ENCODE peak calls at places on chromosomes 11 and 22, in six cellular contexts. Y is CD4-positive, alpha-beta T cell; L is left lung; O is tibial artery; W is naive thymus-derived CD4-positive, alpha-beta T cell; T is mammary epithelial cell. V is an unnamed sample.

GRCh38 chr22:39717099-39717498 is 146.5 kb downstream of the CACNA1I start:
- DNase-seq in Y (no peak), L (no peak), O (peak; percentile 38), W (no peak), T (no peak), V (no peak)

GRCh38 chr11:12897390-12897789 is 111.7 kb upstream of the RASSF10 start:
- DNase-seq in Y (no peak), L (no peak), O (peak; percentile 73), W (no peak), T (no peak), V (peak; percentile 73)

GRCh38 chr11:57499413-57499982 is 16.0 kb downstream of the SLC43A1 start:
- DNase-seq in Y (no peak), L (peak; percentile 95), O (peak; percentile 99), W (peak; percentile 62), T (peak; percentile 68), V (peak; percentile 99)

GRCh38 chr22:19886605-19887250 is 32.1 kb upstream of the GNB1L start:
- DNase-seq in Y (no peak), L (peak; percentile 72), O (no peak), W (no peak), T (peak; percentile 32), V (peak; percentile 46)

GRCh38 chr22:19750666-19751490 is 9.7 kb upstream of the TBX1 start:
- DNase-seq in Y (no peak), L (no peak), O (no peak), W (no peak), T (no peak), V (no peak)

GRCh38 chr11:1943977-1944376 is 3.2 kb upstream of the MRPL23 start:
- DNase-seq in Y (no peak), L (peak; percentile 25), O (peak; percentile 53), W (peak; percentile 19), T (peak; percentile 76), V (peak; percentile 6)

GRCh38 chr11:61795459-61795858 is 2.7 kb downstream of the FEN1 start:
- DNase-seq in Y (no peak), L (no peak), O (no peak), W (no peak), T (no peak), V (no peak)

GRCh38 chr22:44668886-44669724 is 32.9 kb upstream of the PRR5 start:
- DNase-seq in Y (no peak), L (no peak), O (peak; percentile 55), W (no peak), T (no peak), V (no peak)

GRCh38 chr11:17734986-17735822 is 623 bp downstream of the KCNC1 start:
- DNase-seq in Y (no peak), L (peak; percentile 46), O (peak; percentile 72), W (peak; percentile 62), T (peak; percentile 65), V (peak; percentile 78)

GRCh38 chr11:105181100-105181499 is 41.5 kb upstream of the CARD18 start:
- DNase-seq in Y (no peak), L (no peak), O (no peak), W (no peak), T (peak; percentile 41), V (peak; percentile 11)

GRCh38 chr11:93537767-93538261 is 5.4 kb downstream of the SMCO4 start:
- DNase-seq in Y (no peak), L (peak; percentile 78), O (peak; percentile 90), W (no peak), T (peak; percentile 26), V (no peak)

GRCh38 chr11:45371251-45371749 is 85.2 kb upstream of the SYT13 start:
- DNase-seq in Y (peak; percentile 55), L (peak; percentile 46), O (peak; percentile 77), W (peak; percentile 56), T (peak; percentile 38), V (peak; percentile 47)

GRCh38 chr11:45374632-45375031 is 88.5 kb upstream of the SYT13 start:
- DNase-seq in Y (peak; percentile 19), L (no peak), O (no peak), W (no peak), T (no peak), V (no peak)

GRCh38 chr11:45378516-45378915 is 92.4 kb upstream of the SYT13 start:
- DNase-seq in Y (no peak), L (no peak), O (no peak), W (no peak), T (no peak), V (no peak)

GRCh38 chr11:45373506-45373905 is 87.4 kb upstream of the SYT13 start:
- DNase-seq in Y (no peak), L (no peak), O (no peak), W (no peak), T (no peak), V (no peak)

DNA sequence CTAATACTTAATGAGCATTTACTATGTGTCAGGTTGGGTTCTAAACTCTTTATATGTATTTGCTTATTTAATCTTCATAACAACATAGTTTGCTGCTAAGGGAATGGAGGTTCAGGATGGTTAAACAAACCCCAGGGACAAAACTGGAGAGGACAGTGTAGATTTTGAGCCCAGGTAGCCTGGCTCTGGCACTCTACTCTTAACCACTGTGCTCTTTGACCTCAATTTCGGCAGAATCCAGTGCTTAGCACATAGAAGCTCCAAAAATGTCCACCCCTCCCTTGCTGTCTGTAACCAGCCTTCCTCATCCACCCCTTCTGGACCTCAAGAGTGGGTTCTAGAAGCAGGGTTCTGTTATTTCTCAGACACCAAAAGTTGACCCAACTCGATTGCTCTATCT is 88.0 kb upstream of the SYT13 start:
- DNase-seq in Y (no peak), L (no peak), O (no peak), W (no peak), T (no peak), V (no peak)
- H3K27ac ChIP-seq in Y (no peak overlapping the region), L (no peak overlapping the region), O (no peak overlapping the region), W (no peak overlapping the region), T (no peak overlapping the region), V (no peak overlapping the region)

DNA sequence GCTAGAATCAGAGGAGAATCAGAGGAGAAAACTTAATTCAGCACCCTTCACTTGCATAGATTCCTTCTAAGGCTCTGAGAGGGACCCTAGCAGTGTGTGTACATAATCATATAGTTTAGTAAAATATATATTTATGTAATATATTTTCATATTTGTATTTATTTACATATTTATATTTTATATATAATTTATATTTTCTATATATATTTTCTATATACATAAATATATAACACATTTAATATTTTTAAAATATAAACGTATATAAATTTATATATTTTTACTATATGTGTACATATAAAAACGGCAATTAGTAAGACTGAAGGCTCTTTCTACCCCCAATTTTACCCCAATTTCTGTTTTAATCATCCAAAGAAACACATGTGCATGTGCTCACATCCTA is 80.3 kb downstream of the NXPE2 start:
- DNase-seq in Y (no peak), L (no peak), O (no peak), W (no peak), T (no peak), V (no peak)
- H3K27ac ChIP-seq in Y (no peak overlapping the region), L (no peak overlapping the region), O (no peak overlapping the region), W (no peak overlapping the region), T (no peak overlapping the region), V (no peak overlapping the region)

GRCh38 chr11:126061707-126062678 is 673 bp downstream of the CDON start:
- DNase-seq in Y (peak; percentile 26), L (peak; percentile 39), O (peak; percentile 73), W (no peak), T (peak; percentile 35), V (no peak)

GRCh38 chr11:126059238-126059761 is 3.4 kb downstream of the CDON start:
- DNase-seq in Y (no peak), L (no peak), O (no peak), W (no peak), T (no peak), V (no peak)

GRCh38 chr11:126063510-126063858 is 818 bp upstream of the CDON start:
- DNase-seq in Y (no peak), L (no peak), O (no peak), W (no peak), T (no peak), V (no peak)

GRCh38 chr11:126060651-126061220 is 1.9 kb downstream of the CDON start:
- DNase-seq in Y (no peak), L (no peak), O (no peak), W (no peak), T (no peak), V (no peak)

DNA sequence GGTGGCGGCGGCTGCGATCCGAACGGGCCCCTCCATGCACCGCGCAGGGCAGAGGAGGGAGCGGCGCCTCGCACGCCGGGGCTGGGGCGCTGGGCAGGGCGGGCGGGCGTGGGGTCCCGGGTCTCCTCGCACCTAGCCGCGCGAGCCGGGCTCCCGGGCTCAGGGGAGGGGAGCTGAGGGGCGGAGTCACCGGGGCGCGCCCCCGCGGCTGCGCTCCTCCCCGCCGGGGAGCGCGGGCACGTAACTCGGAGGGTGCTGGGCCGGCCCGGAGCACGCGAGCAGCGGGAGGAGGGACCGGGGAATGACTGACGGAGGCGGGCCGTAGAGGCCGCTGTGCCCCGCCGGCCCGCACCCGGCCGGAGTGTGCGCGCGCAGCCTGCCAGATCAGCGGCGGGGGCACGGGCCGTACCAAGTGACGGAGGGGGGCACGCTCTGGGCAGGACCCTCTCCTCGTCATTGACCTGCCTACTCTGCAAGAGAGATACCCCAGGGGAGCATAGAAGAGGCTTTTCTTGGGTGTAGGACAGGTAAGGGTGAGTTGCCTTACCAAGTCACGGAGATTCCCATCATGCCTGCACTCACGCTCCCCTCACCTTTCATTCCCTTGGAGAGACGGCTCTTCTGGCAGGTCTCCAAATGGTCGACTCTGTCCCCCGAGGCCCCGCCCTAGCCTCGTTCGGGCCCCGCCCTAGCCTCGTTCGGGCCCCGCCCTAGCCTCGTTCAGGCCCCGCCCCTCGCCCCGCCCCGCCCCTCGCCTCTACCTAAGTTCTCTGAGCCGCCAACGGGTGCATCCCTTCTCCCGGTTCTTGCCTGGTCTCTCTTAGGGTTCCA is at the start of gene CDON:
- DNase-seq in Y (peak; percentile 90), L (peak; percentile 91), O (peak; percentile 93), W (peak; percentile 95), T (peak; percentile 86), V (peak; percentile 93)
- H3K27ac ChIP-seq in Y (peak within 1 kb of the TSS; percentile 55), L (peak within 1 kb of the TSS; percentile 83), O (peak within 1 kb of the TSS; percentile 68), W (peak within 1 kb of the TSS; percentile 76), T (peak within 1 kb of the TSS; percentile 95), V (no peak within 1 kb of the TSS)

GRCh38 chr11:86580535-86580934 is 91.9 kb downstream of the ME3 start:
- DNase-seq in Y (no peak), L (no peak), O (no peak), W (no peak), T (no peak), V (no peak)

GRCh38 chr11:86577663-86578636 is 94.5 kb downstream of the ME3 start:
- DNase-seq in Y (no peak), L (no peak), O (peak; percentile 80), W (no peak), T (peak; percentile 70), V (peak; percentile 75)

GRCh38 chr11:86579406-86579731 is 93.0 kb downstream of the ME3 start:
- DNase-seq in Y (no peak), L (no peak), O (no peak), W (no peak), T (no peak), V (no peak)

GRCh38 chr11:86576946-86577624 is 95.3 kb downstream of the ME3 start:
- DNase-seq in Y (no peak), L (no peak), O (no peak), W (no peak), T (no peak), V (no peak)

DNA sequence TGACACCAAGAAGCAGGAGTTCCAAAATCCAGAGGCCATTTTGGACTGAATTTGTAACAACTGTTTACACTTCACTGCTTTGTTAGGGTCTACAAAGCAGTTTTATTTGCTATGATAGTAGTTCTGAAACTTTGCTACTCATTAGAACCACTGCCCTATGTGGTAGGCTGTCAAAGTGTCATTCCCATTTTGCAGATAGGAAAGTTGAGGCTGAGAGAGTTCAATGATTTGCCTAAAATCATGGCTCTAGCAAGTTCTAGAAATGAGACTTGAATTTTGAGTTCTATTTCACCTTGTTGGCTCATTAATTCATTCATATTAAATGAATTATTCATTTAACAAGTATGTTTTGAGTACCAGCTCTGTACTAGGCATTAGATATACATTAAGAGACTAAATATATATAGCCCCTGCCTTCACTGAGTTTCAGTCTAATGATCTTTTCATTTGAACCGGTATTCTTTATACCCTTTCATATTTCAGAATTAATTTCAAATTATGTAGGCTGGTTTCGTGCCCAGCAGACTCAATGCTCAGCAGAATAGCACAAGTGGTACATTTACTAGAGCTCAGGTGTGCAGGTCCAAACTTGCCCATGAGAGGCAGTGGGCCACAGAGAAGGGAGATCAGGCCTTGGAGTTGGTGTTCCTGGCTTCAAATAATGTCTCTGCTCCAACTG is 93.5 kb downstream of the ME3 start:
- DNase-seq in Y (no peak), L (no peak), O (no peak), W (no peak), T (peak; percentile 30), V (no peak)
- H3K27ac ChIP-seq in Y (no peak overlapping the region), L (peak overlapping the region; percentile 20), O (peak overlapping the region; percentile 55), W (no peak overlapping the region), T (no peak overlapping the region), V (peak overlapping the region; percentile 53)

V was measured in heart left ventricle.